ENCODE peak calls at places on chromosomes 2 and 18, in four cellular contexts. G, F, B and O are unnamed samples.

GRCh38 chr2:27408601-27409320 is 630 bp downstream of the PPM1G start:
- DNase-seq in F (no peak), G (no peak), B (no peak), O (peak; percentile 67)

GRCh38 chr2:181038796-181039195 is 58.4 kb downstream of the UBE2E3 start:
- DNase-seq in F (no peak), G (no peak), B (no peak), O (peak; percentile 26)

GRCh38 chr2:84969511-84970265 is 1.3 kb upstream of the KCMF1 start:
- DNase-seq in F (no peak), G (no peak), B (no peak), O (peak; percentile 64)

GRCh38 chr2:69372767-69373166 is 14.3 kb downstream of the GFPT1 start:
- DNase-seq in F (no peak), B (no peak), G (no peak), O (no peak)

GRCh38 chr2:97068074-97068473 is 26.6 kb downstream of the FAHD2B start:
- DNase-seq in G (no peak), F (no peak), B (no peak), O (no peak)

GRCh38 chr2:2647156-2647555 is 316.1 kb upstream of the MYT1L start:
- DNase-seq in B (no peak), F (peak; percentile 34), G (no peak), O (no peak)

GRCh38 chr2:202278944-202279343 is 13.4 kb downstream of the NOP58 start:
- DNase-seq in B (peak; percentile 59), G (no peak), F (peak; percentile 29), O (peak; percentile 84)

GRCh38 chr2:138066139-138066806 is 102.0 kb downstream of the HNMT start:
- DNase-seq in G (no peak), F (no peak), B (no peak), O (no peak)

GRCh38 chr2:170817999-170818293 is 1.3 kb downstream of the GAD1 start:
- DNase-seq in F (no peak), B (no peak), G (no peak), O (no peak)

GRCh38 chr18:51617572-51618260 is 420.2 kb upstream of the MEX3C start:
- DNase-seq in B (no peak), G (no peak), F (no peak), O (no peak)

GRCh38 chr2:240287496-240288086 is 147.1 kb upstream of the OTOS start:
- DNase-seq in F (no peak), B (no peak), G (no peak), O (no peak)

GRCh38 chr2:37809525-37809924 is 115.6 kb upstream of the RMDN2 start:
- DNase-seq in B (peak; percentile 60), F (no peak), G (no peak), O (peak; percentile 74)

GRCh38 chr2:16058256-16058655 is 117.9 kb downstream of the MYCN start:
- DNase-seq in F (no peak), B (no peak), G (no peak), O (no peak)

GRCh38 chr2:189015378-189015777 is 41.2 kb downstream of the COL3A1 start:
- DNase-seq in G (no peak), F (no peak), B (no peak), O (no peak)

GRCh38 chr18:49685231-49685942 is 123.5 kb downstream of the LIPG start:
- DNase-seq in F (no peak), G (no peak), B (no peak), O (no peak)

GRCh38 chr2:176521860-176522259 is 252.6 kb downstream of the MTX2 start:
- DNase-seq in F (no peak), G (no peak), B (no peak), O (no peak)

GRCh38 chr2:239184968-239185903 is 215.6 kb downstream of the HDAC4 start:
- DNase-seq in G (peak; percentile 65), B (no peak), F (no peak), O (no peak)

GRCh38 chr2:10810175-10811161 is 2.1 kb downstream of the PDIA6 start:
- DNase-seq in G (no peak), B (no peak), F (no peak), O (peak; percentile 34)

GRCh38 chr2:2271471-2271941 is 59.6 kb downstream of the MYT1L start:
- DNase-seq in G (no peak), B (peak; percentile 12), F (peak; percentile 95), O (peak; percentile 84)

GRCh38 chr18:27901424-27902226 is 275.3 kb downstream of the CDH2 start:
- DNase-seq in G (no peak), B (no peak), F (no peak), O (no peak)

GRCh38 chr2:122519366-122519765 is 763.9 kb downstream of the TSN start:
- DNase-seq in F (no peak), B (no peak), G (no peak), O (peak; percentile 26)